ENCODE peak calls at places on chromosomes 1 and 21, in six cellular contexts. D is GM19239; T is activated T-cell treated with anti-CD3 and anti-CD28 coated beads, Interleukin-2, amount 50 U/mL, for 72 hours; J is choroid plexus epithelial cell; L is breast epithelium; I is mammary epithelial cell. E is an unnamed sample.

GRCh38 chr1:8382051-8382505 is 64.2 kb downstream of the SLC45A1 start:
- DNase-seq in D (no peak), T (no peak), J (peak; percentile 67), L (no peak), I (no peak), E (no peak)

GRCh38 chr1:17588048-17588781 is 48.7 kb downstream of the ARHGEF10L start:
- DNase-seq in D (no peak), T (no peak), J (peak; percentile 32), L (peak; percentile 62), I (peak; percentile 66), E (no peak)

GRCh38 chr1:45243476-45244343 is 37.3 kb upstream of the ZSWIM5 start:
- DNase-seq in D (no peak), T (no peak), J (no peak), L (no peak), I (no peak), E (no peak)

GRCh38 chr21:30981403-30981802 is 56.9 kb downstream of the KRTAP19-8 start:
- DNase-seq in D (no peak), T (no peak), J (no peak), L (no peak), I (no peak), E (no peak)

GRCh38 chr1:31243451-31244286 is 4.0 kb upstream of the NKAIN1 start:
- DNase-seq in D (no peak), T (no peak), J (peak; percentile 34), L (no peak), I (no peak), E (no peak)

GRCh38 chr1:53509775-53510174 is 50.6 kb downstream of the DMRTB1 start:
- DNase-seq in D (no peak), T (no peak), J (no peak), L (no peak), I (no peak), E (no peak)

GRCh38 chr1:73026114-73026513 is 743.8 kb upstream of the NEGR1 start:
- DNase-seq in D (no peak), T (no peak), J (no peak), L (no peak), I (no peak), E (no peak)

GRCh38 chr1:56798053-56798471 is 21.1 kb downstream of the FYB2 start:
- DNase-seq in D (no peak), T (no peak), J (peak; percentile 56), L (no peak), I (no peak), E (no peak)

GRCh38 chr1:50620680-50621329 is 197.6 kb upstream of the DMRTA2 start:
- DNase-seq in D (no peak), T (no peak), J (peak; percentile 62), L (no peak), I (peak; percentile 91), E (no peak)

E was measured in GM13977.